ENCODE peak calls at places on chromosomes 2 and 18, in nine cellular contexts. V is stomach, E is H1, K is A549, U is SK-N-SH, M is K562, A is tibial nerve, T is transverse colon, B is HepG2. Y is an unnamed sample.

GRCh38 chr2:234623521-234623991 is 126.7 kb upstream of the ARL4C start:
- DNase-seq in B (no peak), T (no peak), U (no peak), M (no peak), E (no peak), A (no peak), V (no peak), K (no peak), Y (no peak)

GRCh38 chr2:111178730-111179405 is 58.2 kb downstream of the BCL2L11 start:
- DNase-seq in U (no peak), K (peak; percentile 60), B (peak; percentile 94), E (no peak), T (no peak), A (no peak), M (no peak), V (no peak), Y (no peak)

GRCh38 chr2:46555011-46555410 is 75.6 kb downstream of the TMEM247 start:
- DNase-seq in B (no peak), M (peak; percentile 39), E (peak; percentile 74), V (no peak), A (no peak), K (peak; percentile 37), U (peak; percentile 28), T (no peak), Y (no peak)

GRCh38 chr2:37555457-37555856 is 116.0 kb downstream of the CDC42EP3 start:
- DNase-seq in V (no peak), U (no peak), B (no peak), M (no peak), E (no peak), A (no peak), K (no peak), T (no peak), Y (no peak)

GRCh38 chr2:144162652-144163051 is 357.3 kb downstream of the ZEB2 start:
- DNase-seq in M (no peak), T (peak; percentile 25), V (peak; percentile 28), U (no peak), K (no peak), E (peak; percentile 55), B (peak; percentile 35), A (no peak), Y (no peak)

GRCh38 chr2:138600732-138601437 is 99.3 kb downstream of the SPOPL start:
- DNase-seq in K (no peak), T (no peak), A (no peak), E (no peak), U (no peak), M (no peak), V (no peak), B (no peak), Y (no peak)

GRCh38 chr18:44781890-44782289 is 101.2 kb downstream of the SETBP1 start:
- DNase-seq in T (no peak), M (no peak), K (no peak), A (no peak), E (no peak), U (no peak), B (no peak), V (no peak), Y (no peak)

GRCh38 chr2:232124309-232124708 is 162.8 kb downstream of the DIS3L2 start:
- DNase-seq in V (no peak), U (no peak), M (no peak), A (no peak), T (no peak), K (no peak), B (no peak), E (no peak), Y (no peak)

GRCh38 chr2:1743396-1744150 is 742 bp downstream of the PXDN start:
- DNase-seq in T (no peak), K (no peak), E (peak; percentile 71), A (no peak), V (no peak), M (no peak), U (peak; percentile 89), B (no peak), Y (peak; percentile 57)

GRCh38 chr2:240821429-240821778 is 1.4 kb upstream of the KIF1A start:
- DNase-seq in U (no peak), B (no peak), V (no peak), T (no peak), K (no peak), E (no peak), M (no peak), A (no peak), Y (no peak)
- H3K4me3 ChIP-seq in U (peak overlapping the region; percentile 43), B (no peak overlapping the region), V (no peak overlapping the region), T (no peak overlapping the region), K (peak overlapping the region; percentile 58), E (peak overlapping the region; percentile 65), M (no peak overlapping the region), A (no peak overlapping the region), Y (no peak overlapping the region)

GRCh38 chr2:241724259-241724974 is 10.0 kb upstream of the D2HGDH start:
- DNase-seq in E (peak; percentile 71), M (no peak), U (peak; percentile 66), K (no peak), T (no peak), A (no peak), B (no peak), V (no peak), Y (no peak)
- TF ChIP-seq EP300 in E (no peak), M (no peak), U (no peak), K (no peak), T (no peak), A (no peak), B (no peak), V (no peak), Y (no peak)

GRCh38 chr18:36481935-36482334 is 184.4 kb downstream of the FHOD3 start:
- DNase-seq in M (no peak), T (no peak), E (no peak), B (no peak), A (no peak), U (no peak), V (no peak), K (no peak), Y (no peak)
- H3K4me3 ChIP-seq in M (no peak overlapping the region), T (no peak overlapping the region), E (no peak overlapping the region), B (no peak overlapping the region), A (no peak overlapping the region), U (no peak overlapping the region), V (no peak overlapping the region), K (no peak overlapping the region), Y (no peak overlapping the region)

GRCh38 chr18:23690505-23691068 is 1.3 kb downstream of the LAMA3 start:
- DNase-seq in T (no peak), E (peak; percentile 53), M (no peak), K (no peak), A (no peak), B (no peak), V (no peak), U (peak; percentile 41), Y (no peak)
- TF ChIP-seq EP300 in T (no peak), E (no peak), M (no peak), K (no peak), A (no peak), B (no peak), V (no peak), U (no peak), Y (no peak)

GRCh38 chr2:200765995-200766660 is 45.6 kb upstream of the BZW1 start:
- DNase-seq in U (no peak), V (no peak), A (no peak), E (no peak), K (no peak), M (no peak), B (no peak), T (no peak), Y (no peak)

GRCh38 chr2:200762127-200762526 is 49.6 kb upstream of the BZW1 start:
- DNase-seq in T (no peak), V (no peak), E (no peak), A (no peak), B (no peak), M (no peak), K (no peak), U (no peak), Y (no peak)

GRCh38 chr2:200763422-200763821 is 48.3 kb upstream of the BZW1 start:
- DNase-seq in M (no peak), U (no peak), K (no peak), V (no peak), B (no peak), T (no peak), A (no peak), E (no peak), Y (no peak)

GRCh38 chr2:200767111-200767885 is 44.4 kb upstream of the BZW1 start:
- DNase-seq in K (no peak), V (no peak), A (no peak), U (no peak), E (no peak), M (no peak), B (no peak), T (no peak), Y (no peak)

GRCh38 chr2:200765139-200765951 is 46.4 kb upstream of the BZW1 start:
- DNase-seq in U (no peak), B (peak; percentile 34), T (no peak), V (no peak), A (no peak), M (no peak), E (no peak), K (peak; percentile 55), Y (peak; percentile 31)
- H3K4me3 ChIP-seq in U (no peak overlapping the region), B (no peak overlapping the region), T (no peak overlapping the region), V (no peak overlapping the region), A (no peak overlapping the region), M (no peak overlapping the region), E (no peak overlapping the region), K (no peak overlapping the region), Y (no peak overlapping the region)

GRCh38 chr2:158498043-158498748 is 41.4 kb downstream of the PKP4 start:
- DNase-seq in E (no peak), A (no peak), U (no peak), B (no peak), T (no peak), M (no peak), K (no peak), V (no peak), Y (no peak)
- TF ChIP-seq EP300 in E (no peak), A (no peak), U (no peak), B (no peak), T (no peak), M (no peak), K (no peak), V (no peak), Y (no peak)

GRCh38 chr2:170973225-170973491 is 44.1 kb downstream of the GORASP2 start:
- DNase-seq in K (no peak), V (no peak), U (no peak), A (no peak), B (no peak), T (no peak), E (no peak), M (no peak), Y (no peak)

GRCh38 chr2:170975943-170976270 is 46.9 kb downstream of the GORASP2 start:
- DNase-seq in U (no peak), B (no peak), V (no peak), K (no peak), M (no peak), T (no peak), E (no peak), A (no peak), Y (no peak)

GRCh38 chr2:170975127-170975942 is 46.3 kb downstream of the GORASP2 start:
- DNase-seq in K (no peak), A (no peak), E (no peak), V (no peak), B (no peak), M (no peak), T (no peak), U (no peak), Y (no peak)

GRCh38 chr2:170973492-170974303 is 44.6 kb downstream of the GORASP2 start:
- DNase-seq in V (peak; percentile 93), E (peak; percentile 93), K (peak; percentile 87), B (peak; percentile 83), M (peak; percentile 98), U (peak; percentile 99), T (peak; percentile 91), A (peak; percentile 66), Y (peak; percentile 88)

GRCh38 chr2:170974304-170974993 is 45.4 kb downstream of the GORASP2 start:
- DNase-seq in T (peak; percentile 21), V (peak; percentile 31), E (no peak), K (peak; percentile 20), A (no peak), M (no peak), B (peak; percentile 86), U (no peak), Y (no peak)
- H3K4me3 ChIP-seq in T (peak overlapping the region; percentile 58), V (peak overlapping the region; percentile 76), E (no peak overlapping the region), K (peak overlapping the region; percentile 58), A (peak overlapping the region; percentile 56), M (peak overlapping the region; percentile 56), B (peak overlapping the region; percentile 62), U (peak overlapping the region; percentile 72), Y (peak overlapping the region; percentile 71)

Y was measured in ovary.